ENCODE peak calls at places on chromosome X, in four cellular contexts. T is pancreas, N is sciatic nerve, E is suprapubic skin. V is an unnamed sample.

GRCh38 chrX:154750301-154751120 is at the start of gene GAB3:
- DNase-seq in T (peak), N (no peak), E (no peak), V (peak)

GRCh38 chrX:69109706-69110635 is 55.3 kb downstream of the PJA1 start:
- DNase-seq in T (no peak), N (no peak), E (no peak), V (no peak)

GRCh38 chrX:80578518-80579105 is 158.4 kb downstream of the TENT5D start:
- DNase-seq in T (no peak), N (no peak), E (no peak), V (no peak)

GRCh38 chrX:22686138-22686541 is 313.6 kb upstream of the DDX53 start:
- DNase-seq in T (no peak), N (peak), E (peak), V (peak)

GRCh38 chrX:41922694-41923171 is 621 bp downstream of the CASK start:
- DNase-seq in T (peak), N (peak), E (peak), V (peak)

GRCh38 chrX:45513042-45513441 is 312.4 kb upstream of the DIPK2B start:
- DNase-seq in T (no peak), N (no peak), E (no peak), V (no peak)

GRCh38 chrX:1592128-1592862 is 891 bp downstream of the AKAP17A start:
- DNase-seq in T (no peak), N (no peak), E (no peak), V (peak)

GRCh38 chrX:55801811-55802210 is 84.3 kb downstream of the RRAGB start:
- DNase-seq in T (no peak), N (no peak), E (no peak), V (no peak)

GRCh38 chrX:97026406-97026805 is 142.7 kb downstream of the RPA4 start:
- DNase-seq in T (no peak), N (no peak), E (no peak), V (peak)

GRCh38 chrX:11239230-11239629 is 54.0 kb upstream of the AMELX start:
- DNase-seq in T (no peak), N (no peak), E (no peak), V (no peak)

GRCh38 chrX:17860811-17861495 is at the start of gene RAI2:
- DNase-seq in T (peak), N (peak), E (peak), V (peak)

GRCh38 chrX:50814701-50815476 is 895 bp upstream of the SHROOM4 start:
- DNase-seq in T (no peak), N (peak), E (no peak), V (no peak)

GRCh38 chrX:102959471-102959870 is 22.4 kb downstream of the RAB40AL start:
- DNase-seq in T (no peak), N (no peak), E (no peak), V (no peak)

GRCh38 chrX:7985568-7985967 is 58.4 kb upstream of the PNPLA4 start:
- DNase-seq in T (no peak), N (no peak), E (no peak), V (no peak)

GRCh38 chrX:13398073-13398823 is 78.4 kb upstream of the ATXN3L start:
- DNase-seq in T (no peak), N (no peak), E (no peak), V (no peak)

GRCh38 chrX:69229436-69229835 is 64.2 kb upstream of the PJA1 start:
- DNase-seq in T (no peak), N (no peak), E (no peak), V (no peak)

GRCh38 chrX:111168314-111168713 is 72.3 kb downstream of the PAK3 start:
- DNase-seq in T (no peak), N (no peak), E (no peak), V (peak)

GRCh38 chrX:100085851-100086250 is 324.2 kb downstream of the PCDH19 start:
- DNase-seq in T (no peak), N (no peak), E (no peak), V (no peak)

GRCh38 chrX:11105080-11105479 is 6.1 kb upstream of the HCCS start:
- DNase-seq in T (no peak), N (no peak), E (no peak), V (no peak)

GRCh38 chrX:148618472-148619445 is 118.3 kb downstream of the AFF2 start:
- DNase-seq in T (no peak), N (no peak), E (no peak), V (no peak)

GRCh38 chrX:17634542-17635207 is 102.6 kb upstream of the SCML1 start:
- DNase-seq in T (no peak), N (no peak), E (no peak), V (peak)

GRCh38 chrX:153226344-153227190 is 47.5 kb downstream of the MAGEA1 start:
- DNase-seq in T (peak), N (peak), E (no peak), V (no peak)

GRCh38 chrX:68411729-68412128 is 21.6 kb downstream of the OPHN1 start:
- DNase-seq in T (no peak), N (no peak), E (no peak), V (no peak)

GRCh38 chrX:47507204-47507878 is 24.3 kb upstream of the ZNF41 start:
- DNase-seq in T (no peak), N (no peak), E (no peak), V (no peak)

GRCh38 chrX:113828470-113828869 is 755.4 kb upstream of the HTR2C start:
- DNase-seq in T (no peak), N (no peak), E (no peak), V (no peak)

GRCh38 chrX:68724531-68725020 is 77.1 kb downstream of the STARD8 start:
- DNase-seq in T (no peak), N (peak), E (no peak), V (no peak)

GRCh38 chrX:123803331-123803983 is 56.4 kb upstream of the XIAP start:
- DNase-seq in T (no peak), N (no peak), E (no peak), V (peak)

GRCh38 chrX:3738489-3738888 is 25.0 kb upstream of the PRKX start:
- DNase-seq in T (no peak), N (no peak), E (no peak), V (no peak)

GRCh38 chrX:69149466-69150293 is 15.6 kb downstream of the PJA1 start:
- DNase-seq in T (no peak), N (peak), E (no peak), V (peak)

GRCh38 chrX:78384486-78384885 is 57.1 kb upstream of the CYSLTR1 start:
- DNase-seq in T (no peak), N (no peak), E (no peak), V (no peak)

GRCh38 chrX:69083785-69084184 is 81.5 kb downstream of the PJA1 start:
- DNase-seq in T (no peak), N (no peak), E (no peak), V (no peak)

GRCh38 chrX:22323541-22323940 is 50.8 kb downstream of the CBLL2 start:
- DNase-seq in T (no peak), N (no peak), E (no peak), V (no peak)

GRCh38 chrX:103664363-103664762 is 22.1 kb downstream of the MORF4L2 start:
- DNase-seq in T (peak), N (peak), E (no peak), V (peak)

GRCh38 chrX:73668779-73669178 is 105.8 kb downstream of the CHIC1 start:
- DNase-seq in T (peak), N (no peak), E (no peak), V (no peak)

GRCh38 chrX:134144231-134144630 is 92.8 kb upstream of the CCDC160 start:
- DNase-seq in T (no peak), N (no peak), E (no peak), V (no peak)

GRCh38 chrX:49176421-49177326 is 5.0 kb downstream of the PLP2 start:
- DNase-seq in T (no peak), N (peak), E (no peak), V (no peak)

GRCh38 chrX:27555514-27555913 is 34.6 kb upstream of the DCAF8L2 start:
- DNase-seq in T (no peak), N (no peak), E (no peak), V (no peak)

GRCh38 chrX:112834016-112834855 is 6.4 kb downstream of the AMOT start:
- DNase-seq in T (no peak), N (no peak), E (no peak), V (no peak)

GRCh38 chrX:130167040-130167439 is 1.4 kb upstream of the AIFM1 start:
- DNase-seq in T (no peak), N (no peak), E (no peak), V (peak)

V was measured in NCI-H146.